ENCODE peak calls at places on chromosomes 12 and 14, in six cellular contexts. One of them, this sample, is unnamed.

GRCh38 chr12:103268831-103269514 is 226.8 kb downstream of the C12orf42 start:
- DNase-seq in tibial artery: no peak
- DNase-seq in epithelial cell of proximal tubule: no peak
- DNase-seq in pancreas: no peak
- DNase-seq in fibroblast of villous mesenchyme: no peak
- DNase-seq in AG09309: no peak
- DNase-seq in this sample: no peak

GRCh38 chr12:74689071-74689655 is 151.5 kb downstream of the ATXN7L3B start:
- DNase-seq in epithelial cell of proximal tubule: peak; percentile 15
- DNase-seq in pancreas: no peak
- DNase-seq in tibial artery: no peak
- DNase-seq in AG09309: peak; percentile 33
- DNase-seq in fibroblast of villous mesenchyme: peak; percentile 59
- DNase-seq in this sample: peak; percentile 18

GRCh38 chr14:80323266-80323665 is 112.0 kb upstream of the DIO2 start:
- DNase-seq in pancreas: no peak
- DNase-seq in AG09309: no peak
- DNase-seq in tibial artery: no peak
- DNase-seq in epithelial cell of proximal tubule: no peak
- DNase-seq in fibroblast of villous mesenchyme: peak; percentile 11
- DNase-seq in this sample: no peak

GRCh38 chr12:85575115-85576096 is 260.8 kb downstream of the RASSF9 start:
- DNase-seq in epithelial cell of proximal tubule: peak; percentile 4
- DNase-seq in AG09309: peak; percentile 20
- DNase-seq in fibroblast of villous mesenchyme: peak; percentile 66
- DNase-seq in tibial artery: no peak
- DNase-seq in pancreas: peak; percentile 38
- DNase-seq in this sample: no peak

GRCh38 chr14:72613196-72613974 is 280.5 kb downstream of the DPF3 start:
- DNase-seq in tibial artery: no peak
- DNase-seq in epithelial cell of proximal tubule: no peak
- DNase-seq in AG09309: no peak
- DNase-seq in pancreas: peak; percentile 57
- DNase-seq in fibroblast of villous mesenchyme: peak; percentile 55
- DNase-seq in this sample: no peak

GRCh38 chr14:83733670-83734069 is 1796.3 kb upstream of the FLRT2 start:
- DNase-seq in pancreas: no peak
- DNase-seq in fibroblast of villous mesenchyme: no peak
- DNase-seq in AG09309: no peak
- DNase-seq in epithelial cell of proximal tubule: no peak
- DNase-seq in tibial artery: no peak
- DNase-seq in this sample: no peak

GRCh38 chr12:93016752-93017350 is 87.8 kb upstream of the EEA1 start:
- DNase-seq in AG09309: no peak
- DNase-seq in tibial artery: no peak
- DNase-seq in pancreas: no peak
- DNase-seq in fibroblast of villous mesenchyme: no peak
- DNase-seq in epithelial cell of proximal tubule: no peak
- DNase-seq in this sample: no peak

GRCh38 chr14:21109377-21110260 is 8.8 kb downstream of the TMEM253 start:
- DNase-seq in pancreas: no peak
- DNase-seq in fibroblast of villous mesenchyme: no peak
- DNase-seq in AG09309: no peak
- DNase-seq in tibial artery: no peak
- DNase-seq in epithelial cell of proximal tubule: no peak
- DNase-seq in this sample: no peak

GRCh38 chr12:101021911-101022388 is 188.1 kb downstream of the SLC5A8 start:
- DNase-seq in epithelial cell of proximal tubule: peak; percentile 93
- DNase-seq in fibroblast of villous mesenchyme: peak; percentile 71
- DNase-seq in AG09309: peak; percentile 83
- DNase-seq in pancreas: no peak
- DNase-seq in tibial artery: no peak
- DNase-seq in this sample: peak; percentile 57

GRCh38 chr12:1282670-1283361 is 291.8 kb downstream of the ERC1 start:
- DNase-seq in fibroblast of villous mesenchyme: peak; percentile 87
- DNase-seq in AG09309: peak; percentile 27
- DNase-seq in epithelial cell of proximal tubule: no peak
- DNase-seq in pancreas: no peak
- DNase-seq in tibial artery: peak; percentile 70
- DNase-seq in this sample: no peak

GRCh38 chr14:89000007-89000942 is 175.8 kb downstream of the TTC8 start:
- DNase-seq in AG09309: peak; percentile 97
- DNase-seq in pancreas: peak; percentile 27
- DNase-seq in tibial artery: no peak
- DNase-seq in epithelial cell of proximal tubule: peak; percentile 76
- DNase-seq in fibroblast of villous mesenchyme: peak; percentile 96
- DNase-seq in this sample: peak; percentile 92

GRCh38 chr12:2891240-2892053 is 756 bp downstream of the TULP3 start:
- DNase-seq in AG09309: no peak
- DNase-seq in fibroblast of villous mesenchyme: peak; percentile 77
- DNase-seq in tibial artery: peak; percentile 82
- DNase-seq in pancreas: peak; percentile 36
- DNase-seq in epithelial cell of proximal tubule: no peak
- DNase-seq in this sample: no peak

GRCh38 chr12:2893007-2893406 is 2.3 kb downstream of the TULP3 start:
- DNase-seq in epithelial cell of proximal tubule: peak; percentile 55
- DNase-seq in fibroblast of villous mesenchyme: peak; percentile 91
- DNase-seq in AG09309: peak; percentile 86
- DNase-seq in pancreas: no peak
- DNase-seq in tibial artery: peak; percentile 68
- DNase-seq in this sample: peak; percentile 60

GRCh38 chr12:2890388-2891239 is at the start of gene TULP3:
- DNase-seq in AG09309: peak; percentile 87
- DNase-seq in pancreas: peak; percentile 99
- DNase-seq in epithelial cell of proximal tubule: peak; percentile 53
- DNase-seq in fibroblast of villous mesenchyme: peak; percentile 98
- DNase-seq in tibial artery: peak; percentile 99
- DNase-seq in this sample: peak; percentile 90

GRCh38 chr12:2890001-2890387 is 697 bp upstream of the TULP3 start:
- DNase-seq in AG09309: no peak
- DNase-seq in pancreas: no peak
- DNase-seq in epithelial cell of proximal tubule: no peak
- DNase-seq in fibroblast of villous mesenchyme: no peak
- DNase-seq in tibial artery: peak; percentile 51
- DNase-seq in this sample: no peak

DNA sequence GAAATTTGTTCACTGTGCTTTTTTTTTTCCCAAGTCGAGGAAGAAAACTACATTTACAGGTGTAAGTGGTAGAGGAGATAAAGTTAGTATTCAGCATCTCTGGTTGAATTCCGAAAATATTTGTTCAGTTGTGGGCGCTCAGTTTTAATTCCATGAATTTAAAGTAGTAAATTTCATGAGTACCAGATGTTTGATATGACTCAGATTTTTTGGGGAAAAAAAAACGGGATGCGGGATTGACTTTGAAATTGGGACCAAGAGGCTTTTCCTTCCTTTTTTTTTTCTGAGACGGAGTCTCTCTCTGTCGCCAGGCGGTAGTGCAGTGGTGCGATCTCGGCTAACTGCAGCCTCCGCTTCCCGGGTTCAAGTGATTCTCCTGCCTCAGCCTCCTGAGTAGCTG is 1.6 kb downstream of the TULP3 start:
- DNase-seq in AG09309: no peak
- DNase-seq in pancreas: no peak
- DNase-seq in epithelial cell of proximal tubule: no peak
- DNase-seq in tibial artery: peak; percentile 16
- DNase-seq in fibroblast of villous mesenchyme: peak; percentile 18
- DNase-seq in this sample: no peak
- H3K4me3 ChIP-seq in AG09309: peak overlapping the region; percentile 89
- H3K4me3 ChIP-seq in pancreas: no peak overlapping the region
- H3K4me3 ChIP-seq in epithelial cell of proximal tubule: peak overlapping the region; percentile 82
- H3K4me3 ChIP-seq in tibial artery: peak overlapping the region; percentile 91
- H3K4me3 ChIP-seq in fibroblast of villous mesenchyme: peak overlapping the region; percentile 87
- H3K4me3 ChIP-seq in this sample: peak overlapping the region; percentile 81

DNA sequence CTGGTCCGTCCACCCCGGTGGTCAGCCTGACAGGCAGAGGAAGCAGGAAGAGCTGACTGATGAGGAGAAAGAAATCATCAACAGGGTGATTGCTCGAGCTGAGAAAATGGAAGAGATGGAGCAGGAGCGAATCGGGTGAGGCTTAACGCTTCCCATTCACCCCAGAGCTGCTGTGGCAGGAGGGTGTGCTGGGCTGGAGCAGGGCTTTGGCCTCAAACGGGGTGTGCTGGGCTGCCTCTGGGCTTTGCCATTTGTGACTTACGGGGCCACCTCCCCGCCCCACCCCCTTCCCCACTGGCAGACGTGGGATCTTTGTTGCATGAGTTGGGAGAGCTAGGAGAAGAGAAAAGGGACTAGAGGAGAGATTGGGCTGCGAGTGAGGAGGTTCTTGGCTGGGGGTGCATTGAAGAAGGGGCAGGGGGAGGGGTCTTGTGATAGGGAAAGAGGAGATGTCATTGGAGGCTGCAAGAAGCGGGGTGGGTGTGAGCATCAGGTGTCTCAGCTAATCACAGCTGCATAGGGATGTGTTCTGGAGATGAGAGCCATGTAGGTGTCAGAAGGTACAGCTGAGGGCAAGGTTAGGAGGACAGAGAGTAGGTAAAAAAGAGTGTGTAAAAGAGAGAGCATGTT is 56.3 kb downstream of the RPH3A start:
- DNase-seq in epithelial cell of proximal tubule: no peak
- DNase-seq in AG09309: no peak
- DNase-seq in tibial artery: no peak
- DNase-seq in fibroblast of villous mesenchyme: no peak
- DNase-seq in pancreas: no peak
- DNase-seq in this sample: no peak
- H3K4me3 ChIP-seq in epithelial cell of proximal tubule: no peak overlapping the region
- H3K4me3 ChIP-seq in AG09309: no peak overlapping the region
- H3K4me3 ChIP-seq in tibial artery: no peak overlapping the region
- H3K4me3 ChIP-seq in fibroblast of villous mesenchyme: no peak overlapping the region
- H3K4me3 ChIP-seq in pancreas: no peak overlapping the region
- H3K4me3 ChIP-seq in this sample: no peak overlapping the region

DNA sequence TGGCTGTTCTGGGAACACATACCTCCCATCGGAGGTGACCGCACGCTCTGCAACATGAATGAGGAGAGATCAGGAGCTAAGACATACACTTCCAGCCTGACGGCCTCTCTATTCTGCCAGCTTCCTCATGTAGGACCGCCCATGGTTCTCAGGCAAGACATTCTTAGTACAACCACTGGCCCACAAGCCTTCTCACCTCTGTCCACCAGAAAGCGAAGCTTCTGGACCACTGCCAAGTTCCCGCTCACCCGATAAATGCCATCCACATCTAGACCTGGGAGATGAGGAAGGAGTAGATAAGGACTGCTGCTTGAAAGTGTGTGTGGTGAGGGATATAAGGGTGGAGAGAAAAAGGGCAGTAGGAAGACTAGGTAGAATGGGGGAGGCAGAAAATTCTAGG is 5.2 kb downstream of the ARHGAP9 start:
- DNase-seq in epithelial cell of proximal tubule: no peak
- DNase-seq in AG09309: no peak
- DNase-seq in tibial artery: no peak
- DNase-seq in fibroblast of villous mesenchyme: no peak
- DNase-seq in pancreas: no peak
- DNase-seq in this sample: no peak
- H3K4me3 ChIP-seq in epithelial cell of proximal tubule: no peak overlapping the region
- H3K4me3 ChIP-seq in AG09309: no peak overlapping the region
- H3K4me3 ChIP-seq in tibial artery: no peak overlapping the region
- H3K4me3 ChIP-seq in fibroblast of villous mesenchyme: no peak overlapping the region
- H3K4me3 ChIP-seq in pancreas: no peak overlapping the region
- H3K4me3 ChIP-seq in this sample: no peak overlapping the region

GRCh38 chr14:29925106-29925722 is 2.4 kb downstream of the PRKD1 start:
- DNase-seq in epithelial cell of proximal tubule: peak; percentile 61
- DNase-seq in pancreas: no peak
- DNase-seq in fibroblast of villous mesenchyme: no peak
- DNase-seq in tibial artery: no peak
- DNase-seq in AG09309: no peak
- DNase-seq in this sample: no peak
- H3K4me3 ChIP-seq in epithelial cell of proximal tubule: peak overlapping the region; percentile 87
- H3K4me3 ChIP-seq in pancreas: no peak overlapping the region
- H3K4me3 ChIP-seq in fibroblast of villous mesenchyme: no peak overlapping the region
- H3K4me3 ChIP-seq in tibial artery: peak overlapping the region; percentile 64
- H3K4me3 ChIP-seq in AG09309: peak overlapping the region; percentile 13
- H3K4me3 ChIP-seq in this sample: peak overlapping the region; percentile 4